ENCODE peak calls at places on chromosomes 1 and 21, in nine cellular contexts. F is heart right ventricle, O is esophagus squamous epithelium, Z is psoas muscle, A is spleen, M is lower lobe of right lung, J is osteoblast, X is prostate gland, U is heart left ventricle. G is an unnamed sample.
A peak's percentile ranks its signal among the peaks of the same experiment; 100 is the strongest.

GRCh38 chr21:25441835-25442234 is 165.4 kb downstream of the MRPL39 start:
- DNase-seq in F (no peak), O (no peak), Z (no peak), A (no peak), M (no peak), J (no peak), X (no peak), U (no peak), G (no peak)

GRCh38 chr1:230292739-230293720 is 133.1 kb downstream of the PGBD5 start:
- DNase-seq in F (no peak), O (no peak), Z (no peak), A (peak; percentile 64), M (no peak), J (peak; percentile 50), X (no peak), U (no peak), G (no peak)

GRCh38 chr1:25099343-25099951 is 132.9 kb downstream of the SYF2 start:
- DNase-seq in F (no peak), O (no peak), Z (no peak), A (peak; percentile 82), M (no peak), J (no peak), X (no peak), U (no peak), G (peak; percentile 50)

GRCh38 chr21:16002872-16003466 is 273.2 kb downstream of the USP25 start:
- DNase-seq in F (no peak), O (no peak), Z (no peak), A (no peak), M (no peak), J (no peak), X (no peak), U (no peak), G (no peak)

GRCh38 chr1:234478152-234478480 is 863 bp downstream of the TARBP1 start:
- DNase-seq in F (peak; percentile 39), O (peak; percentile 23), Z (peak; percentile 71), A (peak; percentile 95), M (peak; percentile 81), J (peak; percentile 93), X (peak; percentile 54), U (peak; percentile 66), G (no peak)

GRCh38 chr1:33330376-33330890 is 9.5 kb upstream of the A3GALT2 start:
- DNase-seq in F (no peak), O (no peak), Z (no peak), A (peak; percentile 14), M (no peak), J (no peak), X (no peak), U (no peak), G (no peak)

GRCh38 chr1:39272027-39272790 is 67.7 kb downstream of the MACF1 start:
- DNase-seq in F (peak; percentile 25), O (no peak), Z (no peak), A (no peak), M (no peak), J (no peak), X (no peak), U (no peak), G (peak; percentile 8)

GRCh38 chr1:178649582-178650350 is 75.3 kb upstream of the RALGPS2 start:
- DNase-seq in F (no peak), O (no peak), Z (no peak), A (no peak), M (no peak), J (no peak), X (no peak), U (no peak), G (no peak)

GRCh38 chr1:31435471-31436409 is 22.7 kb downstream of the SERINC2 start:
- DNase-seq in F (no peak), O (no peak), Z (no peak), A (no peak), M (no peak), J (no peak), X (no peak), U (no peak), G (no peak)

GRCh38 chr1:109944541-109944940 is 33.9 kb downstream of the CSF1 start:
- DNase-seq in F (no peak), O (no peak), Z (no peak), A (no peak), M (no peak), J (no peak), X (no peak), U (no peak), G (no peak)

GRCh38 chr1:37633950-37634553 is 640 bp downstream of the RSPO1 start:
- DNase-seq in F (no peak), O (no peak), Z (no peak), A (no peak), M (no peak), J (no peak), X (no peak), U (no peak), G (peak; percentile 16)

GRCh38 chr1:41345434-41346075 is 15.7 kb upstream of the FOXO6 start:
- DNase-seq in F (no peak), O (no peak), Z (no peak), A (no peak), M (no peak), J (no peak), X (no peak), U (peak; percentile 2), G (no peak)

GRCh38 chr1:92186081-92186480 is 31.6 kb upstream of the C1orf146 start:
- DNase-seq in F (no peak), O (no peak), Z (no peak), A (no peak), M (no peak), J (no peak), X (no peak), U (no peak), G (no peak)

GRCh38 chr1:112714313-112715263 is 544 bp downstream of the PPM1J start:
- DNase-seq in F (peak; percentile 58), O (no peak), Z (peak; percentile 47), A (peak; percentile 94), M (no peak), J (peak; percentile 83), X (no peak), U (peak; percentile 58), G (no peak)

GRCh38 chr1:40802078-40803075 is 18.8 kb downstream of the KCNQ4 start:
- DNase-seq in F (peak; percentile 88), O (peak; percentile 32), Z (peak; percentile 87), A (peak; percentile 95), M (peak; percentile 89), J (peak; percentile 97), X (peak; percentile 87), U (peak; percentile 88), G (peak; percentile 75)

GRCh38 chr1:159945483-159946241 is at the start of gene IGSF9:
- DNase-seq in F (peak; percentile 88), O (no peak), Z (peak; percentile 77), A (peak; percentile 90), M (peak; percentile 84), J (peak; percentile 95), X (peak; percentile 96), U (peak; percentile 88), G (peak; percentile 96)

GRCh38 chr1:225958041-225958440 is 17.0 kb upstream of the LEFTY2 start:
- DNase-seq in F (no peak), O (no peak), Z (no peak), A (no peak), M (no peak), J (no peak), X (no peak), U (no peak), G (no peak)

GRCh38 chr1:225963735-225964530 is 22.9 kb upstream of the LEFTY2 start:
- DNase-seq in F (no peak), O (no peak), Z (no peak), A (peak; percentile 21), M (no peak), J (no peak), X (no peak), U (no peak), G (no peak)

GRCh38 chr1:225961659-225962439 is 20.8 kb upstream of the LEFTY2 start:
- DNase-seq in F (no peak), O (no peak), Z (no peak), A (peak; percentile 17), M (no peak), J (no peak), X (no peak), U (no peak), G (no peak)

GRCh38 chr1:225965231-225965630 is 24.2 kb upstream of the LEFTY2 start:
- DNase-seq in F (no peak), O (no peak), Z (no peak), A (peak; percentile 20), M (no peak), J (no peak), X (no peak), U (no peak), G (no peak)

GRCh38 chr1:225962440-225962975 is 21.5 kb upstream of the LEFTY2 start:
- DNase-seq in F (peak; percentile 25), O (no peak), Z (peak; percentile 29), A (peak; percentile 89), M (peak; percentile 67), J (peak; percentile 91), X (no peak), U (peak; percentile 44), G (peak; percentile 74)
- TF ChIP-seq CTCF in F (peak; percentile 30), O (peak; percentile 27), Z (peak; percentile 36), A (peak; percentile 35), M (peak; percentile 77), J (peak; percentile 54), X (peak; percentile 10), U (peak; percentile 53), G (peak; percentile 85)

GRCh38 chr21:45293214-45293725 is 5.6 kb upstream of the POFUT2 start:
- DNase-seq in F (peak; percentile 25), O (no peak), Z (no peak), A (no peak), M (peak; percentile 43), J (peak; percentile 79), X (no peak), U (no peak), G (peak; percentile 10)
- H3K4me1 ChIP-seq in F (peaks cover 66% of the 10 kb centered on the region), O (peaks cover 66% of the 10 kb centered on the region), Z (peaks cover 25% of the 10 kb centered on the region), A (peaks cover 35% of the 10 kb centered on the region), M (peaks cover 47% of the 10 kb centered on the region), J (peaks cover 37% of the 10 kb centered on the region), X (peaks cover 12% of the 10 kb centered on the region), U (peaks cover 46% of the 10 kb centered on the region), G (peaks cover 3% of the 10 kb centered on the region)

DNA sequence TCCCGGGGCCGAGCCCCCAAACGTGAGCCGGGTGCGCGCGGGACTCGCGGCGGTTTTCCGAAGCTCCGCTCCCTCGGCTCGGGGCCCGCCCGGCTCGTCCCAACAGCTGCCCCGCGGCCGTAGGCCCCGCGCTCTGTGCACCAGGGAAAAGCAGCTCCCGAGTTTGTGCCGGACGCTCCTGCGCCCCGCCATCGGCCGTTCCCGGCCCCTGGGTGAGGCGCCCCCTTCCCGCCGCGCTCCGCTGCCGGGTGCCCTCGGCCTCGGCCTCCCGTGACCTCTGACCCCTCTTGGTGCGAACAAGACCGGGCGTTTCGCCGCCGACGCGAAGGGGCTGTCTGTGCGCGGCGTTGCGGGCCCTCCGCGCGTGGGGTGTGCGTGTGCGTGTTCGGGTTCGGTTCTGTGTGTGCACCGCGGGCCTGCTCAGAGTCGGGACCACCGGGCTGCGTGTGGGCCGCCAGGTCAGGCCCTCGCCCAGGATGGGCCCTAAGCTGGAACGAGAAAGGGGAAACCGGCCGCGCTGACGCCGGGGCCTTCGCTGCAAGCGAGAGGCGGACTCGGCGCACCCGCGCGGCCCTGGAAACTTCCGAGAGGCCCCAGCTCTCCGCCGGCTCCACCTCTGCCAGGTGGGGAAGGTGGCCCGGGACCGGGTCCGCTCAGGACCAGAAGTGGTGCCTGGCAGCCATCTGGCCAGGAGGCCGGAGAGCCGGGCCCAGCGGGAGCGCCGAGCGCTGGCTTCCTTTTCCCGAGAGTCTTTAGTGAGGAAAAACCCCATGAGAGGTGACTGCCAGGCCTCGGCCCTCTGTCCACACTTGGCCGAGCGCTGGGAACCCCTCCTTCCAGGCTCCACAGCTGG is 1.9 kb downstream of the PRDM16 start:
- DNase-seq in F (no peak), O (no peak), Z (peak; percentile 16), A (peak; percentile 62), M (peak; percentile 49), J (peak; percentile 97), X (no peak), U (no peak), G (no peak)
- H3K27me3 ChIP-seq in F (peaks cover 93% of the 10 kb centered on the region), O (peaks cover 33% of the 10 kb centered on the region), Z (no peaks in the 10 kb centered on the region), A (peaks cover 97% of the 10 kb centered on the region), M (peaks cover 88% of the 10 kb centered on the region), J (peaks cover 5% of the 10 kb centered on the region), X (peaks cover 43% of the 10 kb centered on the region), U (peaks cover 29% of the 10 kb centered on the region), G (peaks cover 80% of the 10 kb centered on the region)

GRCh38 chr1:197391303-197392226 is 123.5 kb downstream of the CRB1 start:
- DNase-seq in F (no peak), O (no peak), Z (no peak), A (no peak), M (no peak), J (no peak), X (no peak), U (no peak), G (no peak)
- TF ChIP-seq CTCF in F (no peak), O (no peak), Z (no peak), A (no peak), M (no peak), J (no peak), X (no peak), U (no peak), G (peak; percentile 20)